ENCODE peak calls at places on chromosomes 12 and 14, in four cellular contexts. J is HCT116, V is HepG2, U is K562. Q is an unnamed sample. For H3K4me1, the result is how much of the 10 kb centered on the place peaks cover.

GRCh38 chr14:58722433-58722832 is 84.7 kb downstream of the DACT1 start:
- DNase-seq in V (no peak), J (no peak), U (no peak), Q (no peak)

GRCh38 chr12:78457951-78458350 is 406.6 kb upstream of the SYT1 start:
- DNase-seq in V (no peak), J (no peak), U (no peak), Q (no peak)

GRCh38 chr14:22526210-22526609 is 62.8 kb downstream of the DAD1 start:
- DNase-seq in U (no peak), V (no peak), J (no peak), Q (no peak)

GRCh38 chr12:121005346-121005815 is 10.9 kb downstream of the C12orf43 start:
- DNase-seq in U (peak), V (peak), J (peak), Q (peak)

GRCh38 chr14:98966021-98966420 is 306.0 kb downstream of the BCL11B start:
- DNase-seq in U (no peak), V (no peak), J (no peak), Q (no peak)

GRCh38 chr14:105841022-105842009 is 314.9 kb downstream of the TMEM121 start:
- DNase-seq in V (no peak), U (no peak), J (no peak), Q (no peak)

GRCh38 chr12:131279281-131279921 is 325.7 kb downstream of the ADGRD1 start:
- DNase-seq in J (no peak), V (no peak), U (no peak), Q (no peak)

GRCh38 chr14:66001356-66001755 is 484.8 kb upstream of the CCDC196 start:
- DNase-seq in U (no peak), J (no peak), V (no peak), Q (no peak)

GRCh38 chr12:98935847-98936246 is 290.8 kb downstream of the APAF1 start:
- DNase-seq in J (no peak), U (no peak), V (no peak), Q (no peak)

GRCh38 chr14:64200170-64200569 is 94.0 kb downstream of the ESR2 start:
- DNase-seq in J (no peak), U (no peak), V (no peak), Q (no peak)

GRCh38 chr12:30043151-30043550 is 259.4 kb upstream of the TMTC1 start:
- DNase-seq in J (no peak), V (no peak), U (no peak), Q (no peak)

GRCh38 chr12:113818833-113819232 is 147.3 kb downstream of the RBM19 start:
- DNase-seq in U (peak), V (peak), J (no peak), Q (no peak)

GRCh38 chr12:138898-139534 is 72.4 kb downstream of the IQSEC3 start:
- DNase-seq in J (no peak), V (no peak), U (no peak), Q (no peak)

DNA sequence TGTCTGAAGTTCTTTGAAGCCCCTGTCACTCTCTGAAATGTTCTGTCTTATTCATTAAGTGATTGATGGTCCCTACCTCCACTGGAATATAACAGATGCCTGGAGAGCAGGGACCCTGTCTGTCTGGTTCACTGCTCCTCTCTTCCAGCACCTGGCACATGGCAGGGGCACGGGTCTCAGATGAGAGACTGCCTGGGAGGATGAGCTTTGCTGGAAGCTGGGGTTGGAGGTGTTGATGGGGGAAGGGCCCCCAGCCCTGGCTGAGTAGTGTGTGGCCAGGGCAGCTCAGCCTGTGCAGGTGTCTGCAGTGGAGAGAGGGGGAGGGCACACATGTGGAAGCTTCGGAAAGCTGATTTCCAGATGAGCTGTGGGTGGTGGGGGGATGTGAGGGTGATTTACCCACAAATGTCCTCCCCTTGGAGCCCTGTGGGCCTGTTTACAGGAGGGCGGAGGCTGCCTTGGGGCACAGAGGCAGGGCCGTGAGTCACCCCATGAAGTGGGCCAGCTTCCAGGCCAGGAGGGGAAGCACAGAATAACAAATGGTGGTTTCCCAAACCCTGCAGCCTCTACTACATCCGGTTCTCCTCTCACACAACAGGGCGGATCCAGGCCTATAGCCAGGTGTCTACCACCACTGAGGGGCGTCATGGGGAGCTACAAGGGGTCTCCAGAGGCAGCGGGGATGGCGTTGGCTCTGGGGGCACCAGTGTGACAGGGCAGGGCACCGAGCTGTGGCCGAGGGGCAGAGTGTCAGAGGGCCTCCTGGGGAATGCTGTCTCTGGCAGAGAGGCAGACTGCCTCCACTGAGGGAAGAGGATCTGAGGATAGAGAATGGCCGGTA is 11.0 kb downstream of the KRT7 start:
- DNase-seq in J (no peak), U (no peak), V (peak), Q (peak)
- H3K4me1 ChIP-seq in J (half or more), U (under half), V (under half), Q (half or more)

DNA sequence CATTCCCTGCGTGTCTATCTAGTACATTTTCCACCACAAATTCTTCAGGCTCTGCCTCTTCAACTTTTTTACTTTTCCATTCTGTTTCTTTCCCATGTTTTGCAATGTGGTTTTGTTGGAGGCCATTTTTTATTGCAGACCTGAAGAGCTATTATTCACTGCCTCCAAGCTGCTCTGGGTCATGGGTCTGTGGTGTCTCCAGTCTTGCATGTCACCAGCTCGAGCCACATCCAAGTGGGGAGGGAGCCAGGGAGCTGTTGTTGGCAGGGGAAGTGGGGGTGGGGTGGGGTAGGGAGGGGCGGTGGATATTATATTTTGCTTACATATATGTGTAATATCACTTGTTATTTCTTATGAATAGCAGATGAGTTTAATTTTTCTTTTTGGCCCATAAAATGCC is 69.1 kb downstream of the VEZT start:
- DNase-seq in J (no peak), U (no peak), V (no peak), Q (no peak)
- TF ChIP-seq POLR2AphosphoS5 in J (no peak), U (no peak), V (no peak), Q (no peak)

GRCh38 chr12:53627919-53628318 is 1.7 kb upstream of the ATF7 start:
- DNase-seq in J (no peak), V (no peak), U (no peak), Q (no peak)
- TF ChIP-seq TCF7L2 in J (no peak), V (no peak), U (no peak), Q (no peak)

DNA sequence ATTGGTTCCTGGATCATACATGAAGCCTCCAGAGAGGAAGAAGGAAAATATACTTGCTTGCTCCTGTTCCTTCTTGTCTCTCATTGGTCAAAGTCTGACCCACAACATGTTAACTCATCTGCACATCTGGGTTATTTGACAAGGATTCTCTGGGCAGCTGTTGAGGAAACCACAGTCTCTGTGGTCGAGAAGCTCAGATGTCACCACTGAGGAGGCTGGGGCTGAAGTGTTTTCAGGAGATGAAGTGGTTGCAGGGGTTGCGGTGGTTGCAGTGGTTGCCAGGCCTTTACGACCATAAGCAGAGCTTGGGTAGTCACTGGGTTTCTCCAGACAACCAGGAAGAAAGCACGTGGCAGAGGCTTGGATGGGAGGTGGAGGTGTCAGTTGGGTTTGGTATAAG is 265.0 kb upstream of the LRIG3 start:
- DNase-seq in V (no peak), J (no peak), U (no peak), Q (no peak)
- H3K4me1 ChIP-seq in V (under half), J (under half), U (under half), Q (under half)

DNA sequence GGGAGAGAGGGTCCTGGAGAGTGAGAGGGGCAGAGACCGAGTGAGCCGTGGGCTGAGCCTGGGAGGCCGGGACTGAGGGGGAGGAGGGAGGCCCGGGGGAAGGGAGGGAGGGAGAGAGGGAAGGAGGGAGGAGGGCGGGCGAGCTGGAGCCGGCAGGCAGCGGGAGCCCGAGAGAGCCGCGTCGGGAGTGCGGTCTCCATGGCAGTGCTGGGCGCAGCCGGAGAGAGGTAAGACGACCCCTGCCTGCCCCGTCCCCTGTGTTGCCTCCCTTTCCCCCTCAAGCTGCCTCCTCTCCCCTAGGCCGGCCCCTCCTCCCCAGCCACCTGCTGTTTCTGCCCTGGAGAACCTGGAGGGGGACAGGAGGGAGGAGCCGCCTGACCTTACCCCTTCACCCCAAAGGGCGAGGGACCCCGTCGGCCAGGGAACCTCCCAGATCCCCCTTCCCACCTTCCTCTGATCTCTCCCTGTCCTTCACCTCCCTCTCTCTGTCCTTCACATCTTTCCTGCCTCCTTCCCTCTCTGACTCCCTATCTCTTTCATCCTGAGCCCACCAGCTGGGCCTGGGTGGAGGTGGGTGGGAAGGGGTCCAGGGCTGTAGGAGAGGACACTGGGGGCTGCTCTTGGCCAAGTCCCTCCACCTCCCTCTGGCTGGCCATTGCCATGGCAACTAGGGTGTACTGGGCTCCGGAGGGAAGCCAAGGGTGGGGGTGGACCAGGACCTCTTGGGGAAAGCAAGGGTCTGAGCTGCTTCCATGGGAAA is at the start of gene GPR162:
- DNase-seq in V (no peak), U (peak), J (no peak), Q (no peak)
- TF ChIP-seq POLR2AphosphoS5 in V (no peak), U (no peak), J (peak), Q (no peak)